ENCODE peak calls at places on chromosome 7, in ten cellular contexts. T is lung; M is tibial nerve; D is CD8-positive, alpha-beta memory T cell; C is IMR-90; K is neuronal stem cell; W is A549; J is esophagus squamous epithelium; P is coronary artery; Q is uterus. Z is an unnamed sample.

GRCh38 chr7:151796091-151796870 is 80.6 kb downstream of the PRKAG2 start:
- DNase-seq in P (no peak), D (no peak), Q (no peak), J (no peak), M (no peak), C (peak), K (no peak), W (peak), T (no peak), Z (no peak)

GRCh38 chr7:45176886-45177731 is 19.5 kb downstream of the RAMP3 start:
- DNase-seq in K (no peak), P (peak), J (no peak), T (no peak), D (no peak), C (no peak), Q (no peak), W (no peak), M (no peak), Z (no peak)

GRCh38 chr7:23710000-23710399 is at the start of gene STK31:
- DNase-seq in K (no peak), T (no peak), D (no peak), W (no peak), M (no peak), C (no peak), Q (no peak), J (no peak), P (no peak), Z (no peak)

GRCh38 chr7:97865104-97865503 is 7.1 kb downstream of the ASNS start:
- DNase-seq in C (no peak), D (no peak), M (no peak), T (no peak), K (no peak), Q (no peak), P (no peak), J (no peak), W (no peak), Z (no peak)

GRCh38 chr7:104550362-104550761 is 222.0 kb downstream of the LHFPL3 start:
- DNase-seq in C (no peak), P (no peak), D (no peak), K (no peak), J (no peak), T (no peak), W (no peak), Q (peak), M (peak), Z (no peak)

GRCh38 chr7:92622680-92623079 is 32.5 kb upstream of the FAM133B start:
- DNase-seq in M (no peak), J (no peak), D (no peak), C (no peak), P (no peak), T (no peak), Q (no peak), W (no peak), K (no peak), Z (no peak)

GRCh38 chr7:27068316-27068715 is 27.5 kb downstream of the HOXA1 start:
- DNase-seq in T (no peak), W (no peak), C (no peak), D (no peak), K (no peak), M (no peak), J (no peak), P (no peak), Q (no peak), Z (no peak)

GRCh38 chr7:86411804-86412203 is 231.9 kb upstream of the GRM3 start:
- DNase-seq in P (no peak), T (no peak), Q (no peak), M (no peak), W (no peak), K (no peak), D (no peak), C (no peak), J (no peak), Z (no peak)

GRCh38 chr7:132666786-132667185 is 90.5 kb upstream of the PLXNA4 start:
- DNase-seq in P (no peak), M (no peak), W (no peak), T (no peak), Q (no peak), J (no peak), C (no peak), K (no peak), D (no peak), Z (no peak)

GRCh38 chr7:151761256-151761655 is 115.7 kb downstream of the PRKAG2 start:
- DNase-seq in W (no peak), K (no peak), P (no peak), M (no peak), D (no peak), T (no peak), Q (no peak), J (no peak), C (no peak), Z (no peak)

GRCh38 chr7:29071203-29071804 is 75.0 kb downstream of the CPVL start:
- DNase-seq in Q (no peak), K (no peak), T (no peak), D (no peak), J (no peak), P (no peak), M (no peak), C (no peak), W (no peak), Z (no peak)

GRCh38 chr7:159067870-159068787 is 76.5 kb downstream of the VIPR2 start:
- DNase-seq in W (no peak), M (peak), C (no peak), P (peak), K (no peak), J (no peak), D (peak), T (no peak), Q (peak), Z (peak)

DNA sequence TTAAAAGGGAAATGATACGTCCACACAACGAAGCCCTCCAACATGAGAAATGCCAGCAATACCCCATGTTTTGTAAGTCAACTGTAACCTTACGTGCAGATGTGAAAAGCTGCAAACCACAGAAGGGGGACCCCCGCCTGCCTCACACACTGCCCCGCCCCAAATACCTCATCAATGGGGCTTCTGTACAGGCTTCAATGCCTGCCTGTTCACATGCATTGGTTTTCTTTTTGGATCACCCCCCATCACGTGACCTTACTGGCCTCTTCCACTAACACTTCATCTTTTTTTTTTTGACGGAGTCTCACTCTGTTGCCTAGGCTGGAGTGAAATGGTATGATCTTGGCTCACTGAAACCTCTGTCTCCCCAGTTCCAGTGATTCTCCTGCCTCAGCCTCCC is 224.0 kb downstream of the TNS3 start:
- DNase-seq in D (no peak), C (no peak), K (no peak), J (no peak), W (no peak), Q (no peak), P (no peak), T (no peak), M (no peak), Z (no peak)
- H3K27ac ChIP-seq in D (no peak), C (no peak), K (no peak), J (no peak), W (no peak), Q (no peak), P (no peak), T (no peak), M (no peak), Z (no peak)

GRCh38 chr7:131302876-131303707 is 24.6 kb upstream of the MKLN1 start:
- DNase-seq in D (no peak), K (no peak), J (no peak), P (no peak), W (peak), C (peak), M (no peak), T (peak), Q (no peak), Z (no peak)

GRCh38 chr7:131305152-131305551 is 22.5 kb upstream of the MKLN1 start:
- DNase-seq in T (no peak), P (no peak), J (no peak), M (no peak), Q (no peak), C (no peak), W (no peak), D (no peak), K (no peak), Z (no peak)

GRCh38 chr7:131300572-131301466 is 26.9 kb upstream of the MKLN1 start:
- DNase-seq in P (no peak), J (no peak), D (no peak), C (no peak), Q (no peak), T (no peak), K (peak), M (peak), W (no peak), Z (peak)

GRCh38 chr7:131300078-131300477 is 27.6 kb upstream of the MKLN1 start:
- DNase-seq in C (no peak), M (no peak), Q (no peak), D (no peak), J (no peak), P (no peak), T (no peak), K (no peak), W (no peak), Z (no peak)

DNA sequence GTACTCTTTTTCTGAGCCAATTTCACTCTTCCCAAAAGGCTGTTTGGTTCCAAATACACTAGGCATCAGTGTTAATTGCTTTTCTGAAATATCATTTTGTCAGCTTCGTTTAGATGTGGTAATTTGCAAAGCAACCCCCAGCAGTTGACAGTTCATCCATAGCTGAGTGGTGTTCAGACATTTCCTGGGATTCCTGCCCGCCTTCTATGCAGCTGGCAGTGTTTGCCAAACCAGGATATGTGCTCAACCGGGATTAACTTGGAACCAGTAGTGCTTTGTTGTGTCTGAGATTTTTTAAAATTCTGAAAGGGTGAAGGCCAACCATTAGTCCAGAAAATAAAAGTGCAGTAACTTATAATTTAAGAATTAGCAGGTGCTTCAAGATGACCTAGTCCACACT is 25.2 kb upstream of the MKLN1 start:
- DNase-seq in T (no peak), W (no peak), M (no peak), P (no peak), K (no peak), Q (no peak), D (no peak), J (no peak), C (no peak), Z (no peak)
- H3K27ac ChIP-seq in T (peak), W (peak), M (no peak), P (no peak), K (no peak), Q (no peak), D (no peak), J (no peak), C (no peak), Z (no peak)

DNA sequence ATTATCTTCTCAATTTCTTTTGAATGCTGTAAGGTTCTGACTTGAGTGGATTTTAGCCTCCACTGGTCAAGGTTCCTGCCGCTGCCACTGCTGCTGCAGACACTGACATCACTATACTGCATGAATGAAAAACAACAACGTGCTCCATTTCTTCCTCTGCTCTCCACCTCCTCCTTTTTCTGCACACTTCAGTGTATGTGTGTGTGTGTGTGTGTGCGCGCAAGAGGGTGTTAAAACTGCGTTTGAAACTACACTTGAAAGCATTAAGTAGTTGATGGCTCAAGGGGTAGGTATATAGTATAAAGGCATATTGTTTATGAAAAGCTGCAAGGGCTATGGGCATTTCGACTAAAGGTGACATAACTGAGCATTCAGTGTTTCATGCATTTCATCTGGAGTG is 3.5 kb downstream of the GLCCI1 start:
- DNase-seq in Q (no peak), T (no peak), M (no peak), K (no peak), P (no peak), J (no peak), D (no peak), C (peak), W (no peak), Z (no peak)
- H3K27ac ChIP-seq in Q (no peak), T (no peak), M (no peak), K (no peak), P (no peak), J (no peak), D (no peak), C (no peak), W (no peak), Z (no peak)

DNA sequence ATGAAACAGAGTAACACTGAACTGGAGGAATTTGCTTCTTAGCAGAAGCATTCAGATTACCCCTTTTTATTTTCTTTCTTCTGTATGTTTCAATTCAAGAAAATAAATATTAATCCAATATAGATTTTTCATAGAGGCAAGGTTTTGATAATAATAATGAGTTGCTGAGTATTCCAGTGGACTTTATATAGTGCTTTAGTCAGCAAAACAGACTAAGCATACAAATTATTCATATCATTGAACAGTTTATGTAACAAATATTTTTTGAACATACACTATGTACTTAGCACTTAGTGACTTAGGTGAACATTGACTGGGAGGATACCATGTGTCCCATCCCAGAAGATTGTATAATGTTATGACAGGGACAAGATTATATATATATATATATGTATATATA is 32.0 kb downstream of the PPP1R9A start:
- DNase-seq in T (no peak), D (no peak), K (no peak), P (no peak), J (no peak), M (no peak), Q (no peak), C (no peak), W (no peak), Z (no peak)
- H3K27ac ChIP-seq in T (no peak), D (no peak), K (no peak), P (no peak), J (no peak), M (no peak), Q (no peak), C (no peak), W (no peak), Z (no peak)

GRCh38 chr7:25456467-25457171 is 228.3 kb upstream of the NPVF start:
- DNase-seq in K (no peak), P (no peak), W (no peak), D (no peak), Q (peak), T (no peak), M (peak), J (no peak), C (no peak), Z (peak)
- H3K27ac ChIP-seq in K (no peak), P (peak), W (no peak), D (no peak), Q (peak), T (peak), M (peak), J (peak), C (no peak), Z (no peak)

GRCh38 chr7:94277236-94277635 is 117.5 kb upstream of the COL1A2 start:
- DNase-seq in P (no peak), K (no peak), C (no peak), M (no peak), W (no peak), Q (no peak), J (no peak), T (no peak), D (no peak), Z (no peak)

GRCh38 chr7:94276046-94276445 is 118.6 kb upstream of the COL1A2 start:
- DNase-seq in P (no peak), K (no peak), W (no peak), M (no peak), T (no peak), J (no peak), Q (no peak), C (no peak), D (no peak), Z (no peak)

GRCh38 chr7:94284120-94284519 is 110.6 kb upstream of the COL1A2 start:
- DNase-seq in K (no peak), J (no peak), M (no peak), D (no peak), P (no peak), T (no peak), Q (no peak), C (no peak), W (no peak), Z (no peak)

GRCh38 chr7:94276797-94277196 is 117.9 kb upstream of the COL1A2 start:
- DNase-seq in K (no peak), M (no peak), T (no peak), W (peak), D (no peak), Q (no peak), C (peak), J (no peak), P (no peak), Z (no peak)

GRCh38 chr7:94280836-94281235 is 113.9 kb upstream of the COL1A2 start:
- DNase-seq in J (no peak), P (no peak), M (no peak), D (no peak), T (no peak), Q (no peak), C (no peak), K (no peak), W (no peak), Z (no peak)
- H3K27ac ChIP-seq in J (no peak), P (no peak), M (no peak), D (no peak), T (no peak), Q (no peak), C (no peak), K (no peak), W (no peak), Z (no peak)

GRCh38 chr7:130099331-130099730 is 29.0 kb downstream of the KLHDC10 start:
- DNase-seq in T (no peak), C (peak), K (no peak), P (no peak), D (no peak), M (no peak), Q (no peak), J (no peak), W (no peak), Z (no peak)
- H3K27ac ChIP-seq in T (no peak), C (no peak), K (no peak), P (no peak), D (no peak), M (no peak), Q (no peak), J (no peak), W (no peak), Z (no peak)

Z was measured in heart right ventricle.